ENCODE peak calls at places on chromosome X, in seven cellular contexts. T, U, B, Q, J, P and I are unnamed samples.

GRCh38 chrX:119015407-119016242 is 41.2 kb downstream of the LONRF3 start:
- DNase-seq in J (peak; percentile 57), B (peak; percentile 63), P (no peak), U (peak; percentile 80), T (peak; percentile 61), Q (peak; percentile 67), I (no peak)

GRCh38 chrX:22194207-22194606 is 78.5 kb upstream of the CBLL2 start:
- DNase-seq in U (no peak), T (no peak), B (no peak), P (no peak), J (no peak), Q (no peak), I (no peak)

GRCh38 chrX:150362599-150363481 is at the start of gene MAMLD1:
- DNase-seq in J (peak; percentile 24), T (no peak), U (peak; percentile 86), B (no peak), Q (peak; percentile 82), P (peak; percentile 95), I (no peak)

GRCh38 chrX:48683411-48683982 is at the start of gene WAS:
- DNase-seq in J (peak; percentile 81), U (no peak), Q (peak; percentile 64), T (no peak), B (no peak), P (no peak), I (no peak)

GRCh38 chrX:136035663-136036062 is 50.4 kb downstream of the SLC9A6 start:
- DNase-seq in B (no peak), T (no peak), J (no peak), Q (no peak), U (no peak), P (no peak), I (no peak)

GRCh38 chrX:19684265-19684664 is 169.0 kb upstream of the MAP3K15 start:
- DNase-seq in P (no peak), U (no peak), Q (no peak), T (no peak), J (no peak), B (no peak), I (no peak)

GRCh38 chrX:81121513-81122363 is 80.0 kb downstream of the HMGN5 start:
- DNase-seq in J (peak; percentile 95), B (peak; percentile 62), T (peak; percentile 62), P (peak; percentile 97), Q (peak; percentile 92), U (peak; percentile 96), I (peak; percentile 87)

GRCh38 chrX:52574416-52575275 is 57.8 kb upstream of the XAGE1B start:
- DNase-seq in Q (no peak), B (no peak), T (no peak), J (peak; percentile 55), U (no peak), P (no peak), I (peak; percentile 30)

GRCh38 chrX:20545538-20545937 is 278.8 kb upstream of the RPS6KA3 start:
- DNase-seq in B (no peak), T (no peak), Q (no peak), P (no peak), U (no peak), J (no peak), I (no peak)

GRCh38 chrX:79133897-79134296 is 10.6 kb upstream of the GPR174 start:
- DNase-seq in U (no peak), Q (no peak), P (no peak), J (no peak), B (no peak), T (no peak), I (no peak)

GRCh38 chrX:131703646-131704045 is 159.8 kb downstream of the OR13H1 start:
- DNase-seq in T (no peak), U (no peak), P (no peak), Q (no peak), J (no peak), B (no peak), I (no peak)

GRCh38 chrX:132732236-132732635 is 226.2 kb downstream of the HS6ST2 start:
- DNase-seq in J (no peak), T (no peak), U (no peak), Q (no peak), P (no peak), B (no peak), I (no peak)

GRCh38 chrX:1442016-1442665 is 10.6 kb downstream of the ASMTL start:
- DNase-seq in B (no peak), J (no peak), T (no peak), P (peak; percentile 66), U (peak; percentile 54), Q (peak; percentile 51), I (no peak)

GRCh38 chrX:147174596-147174995 is 360.1 kb upstream of the CXorf51A start:
- DNase-seq in J (no peak), U (no peak), Q (no peak), T (no peak), P (no peak), B (no peak), I (peak; percentile 13)

GRCh38 chrX:76279007-76279406 is 106.1 kb downstream of the PBDC1 start:
- DNase-seq in P (no peak), Q (no peak), U (no peak), T (no peak), B (peak; percentile 6), J (peak; percentile 42), I (peak; percentile 30)

GRCh38 chrX:11533211-11533651 is 132.5 kb downstream of the ARHGAP6 start:
- DNase-seq in J (peak; percentile 73), T (peak; percentile 44), U (no peak), Q (no peak), P (no peak), B (peak; percentile 39), I (peak; percentile 64)

DNA sequence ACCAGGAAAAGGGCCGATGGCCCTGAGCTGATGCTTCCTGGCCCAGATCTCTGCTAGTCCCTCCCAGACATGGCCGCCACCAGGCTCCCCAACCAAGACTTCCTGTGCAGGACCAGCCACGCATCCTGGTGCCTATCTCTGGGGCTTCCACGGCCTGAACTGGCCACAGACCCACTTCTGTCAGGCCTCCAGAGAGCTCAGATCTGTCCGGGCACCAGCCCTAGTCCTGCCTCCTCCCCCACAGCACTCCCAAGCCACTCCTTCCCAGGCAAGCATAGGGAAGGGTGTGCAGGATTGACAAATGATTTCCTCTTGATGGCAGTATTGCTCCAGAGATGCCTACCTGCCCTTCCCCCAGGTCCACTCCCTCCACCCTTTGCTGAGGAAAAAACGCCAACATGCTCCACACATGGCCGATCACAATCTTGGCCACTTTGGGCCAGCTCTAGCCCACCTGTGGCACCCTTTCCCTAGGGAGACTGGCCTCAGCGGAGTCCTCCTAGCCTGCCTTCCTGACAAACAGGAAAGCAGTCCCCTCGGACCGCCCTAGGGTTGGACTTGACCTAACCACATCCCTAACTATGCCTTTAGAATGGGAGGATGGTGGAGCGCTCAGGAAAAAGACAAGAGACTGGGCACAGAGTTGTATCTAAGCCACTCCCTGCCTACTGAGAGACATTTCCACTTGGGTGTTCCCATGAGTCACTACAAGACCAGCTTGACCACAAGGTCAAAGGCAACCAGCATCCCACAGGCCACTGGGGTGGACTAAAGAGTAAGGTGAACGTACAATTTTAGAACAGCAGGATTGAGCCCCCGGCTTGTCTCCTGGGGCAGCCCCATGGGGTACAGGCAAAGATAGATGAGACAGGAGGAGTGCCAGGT is 277.5 kb upstream of the AGTR2 start:
- DNase-seq in P (peak; percentile 82), J (peak; percentile 48), U (peak; percentile 80), Q (no peak), T (no peak), B (peak; percentile 74), I (peak; percentile 77)
- TF ChIP-seq CTCF in P (no peak), J (peak; percentile 4), U (no peak), Q (no peak), T (no peak), B (peak; percentile 59), I (peak; percentile 76)

GRCh38 chrX:56000169-56000568 is 232.0 kb upstream of the KLF8 start:
- DNase-seq in P (no peak), U (no peak), T (peak; percentile 19), B (peak; percentile 4), Q (no peak), J (no peak), I (no peak)

GRCh38 chrX:56000729-56001128 is 231.4 kb upstream of the KLF8 start:
- DNase-seq in P (no peak), Q (no peak), B (no peak), T (no peak), U (no peak), J (peak; percentile 28), I (peak; percentile 45)

DNA sequence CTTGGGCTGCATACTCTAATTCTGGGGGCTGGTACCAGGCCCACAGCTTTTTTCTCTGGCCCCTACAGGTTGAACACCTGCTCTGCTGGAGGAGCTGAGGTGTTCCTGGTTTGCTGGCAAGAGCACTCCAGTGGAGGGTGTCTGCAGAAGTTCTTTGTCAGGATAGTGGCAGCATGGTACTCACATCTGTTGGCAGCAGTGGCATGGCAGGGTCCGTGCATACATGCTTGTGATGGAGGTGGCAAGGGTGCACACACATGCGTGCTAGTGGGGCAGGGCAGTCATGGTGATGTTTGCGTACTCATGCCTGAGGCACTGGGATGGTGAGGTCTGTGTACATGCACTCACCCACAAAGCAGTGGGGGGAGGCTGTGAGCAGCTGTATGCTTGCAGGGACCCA is 235.5 kb upstream of the KLF8 start:
- DNase-seq in P (no peak), B (no peak), T (no peak), U (no peak), J (no peak), Q (no peak), I (no peak)
- H3K4me3 ChIP-seq in P (no peak overlapping the region), B (no peak overlapping the region), T (no peak overlapping the region), U (no peak overlapping the region), J (no peak overlapping the region), Q (no peak overlapping the region), I (no peak overlapping the region)

DNA sequence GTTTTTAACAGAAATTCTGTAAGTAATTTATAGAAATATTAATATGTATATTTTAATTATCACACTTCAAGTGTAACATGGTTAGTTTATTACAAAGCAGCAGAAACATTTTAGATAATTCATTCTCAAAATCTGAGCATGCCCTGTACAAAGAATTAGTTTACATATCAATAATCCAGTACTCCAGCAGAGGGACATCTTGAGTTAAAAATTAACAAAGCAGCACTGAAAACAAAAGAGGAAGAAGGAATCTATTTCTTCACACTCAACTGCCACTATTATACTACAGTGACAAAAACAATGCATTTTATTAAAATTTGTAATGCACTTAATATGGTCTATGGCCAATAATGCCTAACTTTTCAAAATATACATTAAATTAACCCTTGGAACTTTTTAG is 179.1 kb upstream of the KLHL4 start:
- DNase-seq in T (no peak), B (peak; percentile 2), J (no peak), U (no peak), P (no peak), Q (no peak), I (peak; percentile 1)
- TF ChIP-seq CTCF in T (no peak), B (peak; percentile 41), J (no peak), U (peak; percentile 34), P (no peak), Q (peak; percentile 35), I (peak; percentile 42)

GRCh38 chrX:153477458-153477857 is 7.1 kb upstream of the HAUS7 start:
- DNase-seq in Q (no peak), T (no peak), P (no peak), B (no peak), U (no peak), J (no peak), I (no peak)

GRCh38 chrX:153476628-153477027 is 6.3 kb upstream of the HAUS7 start:
- DNase-seq in T (no peak), J (no peak), Q (no peak), U (no peak), P (no peak), B (no peak), I (no peak)

GRCh38 chrX:153475751-153476281 is 5.4 kb upstream of the HAUS7 start:
- DNase-seq in J (no peak), Q (no peak), P (no peak), U (no peak), B (no peak), T (no peak), I (no peak)

GRCh38 chrX:153477901-153478300 is 7.5 kb upstream of the HAUS7 start:
- DNase-seq in J (no peak), P (no peak), T (no peak), U (no peak), Q (no peak), B (no peak), I (no peak)

GRCh38 chrX:153477039-153477438 is 6.7 kb upstream of the HAUS7 start:
- DNase-seq in Q (no peak), J (no peak), P (no peak), U (no peak), T (no peak), B (no peak), I (no peak)
- H3K4me3 ChIP-seq in Q (no peak overlapping the region), J (no peak overlapping the region), P (no peak overlapping the region), U (no peak overlapping the region), T (no peak overlapping the region), B (no peak overlapping the region), I (no peak overlapping the region)